ENCODE peak calls at places on chromosomes 16 and 17, in six cellular contexts. M is A549, Q is HepG2, P is PC-9, A is astrocyte of the spinal cord, T is tibial artery. O is an unnamed sample.

GRCh38 chr17:55774834-55775233 is 24.0 kb downstream of the PCTP start:
- DNase-seq in A (no peak), T (no peak), Q (peak; percentile 50), P (no peak), M (no peak), O (no peak)

GRCh38 chr17:5705081-5705875 is 121.0 kb upstream of the NLRP1 start:
- DNase-seq in P (no peak), M (peak; percentile 28), Q (no peak), T (no peak), A (no peak), O (no peak)

GRCh38 chr17:58452738-58453137 is 35.4 kb upstream of the RNF43 start:
- DNase-seq in T (no peak), A (no peak), Q (no peak), M (no peak), P (no peak), O (no peak)

GRCh38 chr17:64343833-64344637 is 46.6 kb downstream of the PECAM1 start:
- DNase-seq in T (peak; percentile 80), A (peak; percentile 34), P (peak; percentile 80), M (peak; percentile 28), Q (peak; percentile 74), O (peak; percentile 59)

GRCh38 chr16:88026964-88027938 is 76.0 kb downstream of the BANP start:
- DNase-seq in T (peak; percentile 57), P (no peak), A (no peak), Q (no peak), M (no peak), O (no peak)

GRCh38 chr17:28712705-28713415 is 1.2 kb upstream of the PROCA1 start:
- DNase-seq in A (no peak), M (no peak), T (no peak), P (no peak), Q (no peak), O (no peak)

GRCh38 chr16:4402439-4403132 is 13.8 kb downstream of the CORO7 start:
- DNase-seq in Q (peak; percentile 45), M (peak; percentile 88), T (peak; percentile 90), P (peak; percentile 87), A (peak; percentile 76), O (peak; percentile 28)

GRCh38 chr17:2924211-2924610 is 128.0 kb downstream of the RAP1GAP2 start:
- DNase-seq in Q (no peak), A (no peak), M (no peak), P (no peak), T (no peak), O (no peak)

GRCh38 chr16:51638338-51639135 is 487.5 kb upstream of the SALL1 start:
- DNase-seq in A (no peak), Q (no peak), T (no peak), P (no peak), M (no peak), O (no peak)

GRCh38 chr16:51637744-51638100 is 486.7 kb upstream of the SALL1 start:
- DNase-seq in T (no peak), P (no peak), Q (no peak), M (no peak), A (no peak), O (no peak)

GRCh38 chr16:51641191-51641765 is 490.2 kb upstream of the SALL1 start:
- DNase-seq in M (no peak), A (peak; percentile 20), P (no peak), Q (no peak), T (no peak), O (peak; percentile 27)

GRCh38 chr16:51640196-51640595 is 489.1 kb upstream of the SALL1 start:
- DNase-seq in A (no peak), Q (no peak), T (no peak), P (no peak), M (no peak), O (no peak)

DNA sequence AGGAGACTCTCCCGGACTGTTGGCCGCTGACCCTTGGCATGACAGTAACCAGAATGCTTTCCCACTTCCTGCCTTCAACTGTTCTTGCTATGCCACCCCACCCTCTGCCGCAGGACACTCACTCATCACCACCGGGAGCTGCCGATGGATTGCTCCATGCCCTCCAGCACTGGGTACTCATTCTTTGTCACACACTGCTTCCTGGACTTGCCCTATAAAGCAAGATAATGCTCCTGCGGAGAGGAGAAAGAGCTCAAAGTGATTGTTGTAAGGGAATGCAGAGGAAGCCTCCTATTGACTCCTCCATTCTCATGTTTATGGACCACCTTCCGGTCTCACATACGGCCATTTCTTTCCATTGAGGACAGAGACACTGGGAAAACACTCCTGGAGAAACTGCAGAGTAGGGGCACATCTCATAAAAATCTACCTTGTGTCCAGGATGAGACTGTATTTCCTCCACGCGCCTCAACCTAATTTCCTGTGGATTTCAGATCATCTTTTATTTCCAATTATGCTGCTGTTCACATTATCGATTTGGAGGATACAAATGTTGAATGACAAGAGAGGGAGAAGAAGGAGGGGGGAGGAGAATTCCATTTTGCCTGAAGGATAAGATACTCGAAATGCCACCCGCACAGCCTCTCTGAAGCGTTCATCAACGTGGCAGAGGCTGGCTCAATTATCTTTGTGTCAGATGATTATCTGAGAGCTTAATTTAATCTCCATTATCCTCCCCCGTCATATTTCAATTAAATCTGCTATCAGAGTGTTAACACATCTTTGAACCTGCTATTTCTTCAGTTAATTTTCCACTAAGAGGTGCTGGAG is 486.1 kb upstream of the SALL1 start:
- DNase-seq in A (no peak), P (no peak), Q (no peak), M (no peak), T (no peak), O (no peak)
- H3K4me3 ChIP-seq in A (no peak overlapping the region), P (no peak overlapping the region), Q (no peak overlapping the region), M (no peak overlapping the region), T (no peak overlapping the region), O (no peak overlapping the region)

DNA sequence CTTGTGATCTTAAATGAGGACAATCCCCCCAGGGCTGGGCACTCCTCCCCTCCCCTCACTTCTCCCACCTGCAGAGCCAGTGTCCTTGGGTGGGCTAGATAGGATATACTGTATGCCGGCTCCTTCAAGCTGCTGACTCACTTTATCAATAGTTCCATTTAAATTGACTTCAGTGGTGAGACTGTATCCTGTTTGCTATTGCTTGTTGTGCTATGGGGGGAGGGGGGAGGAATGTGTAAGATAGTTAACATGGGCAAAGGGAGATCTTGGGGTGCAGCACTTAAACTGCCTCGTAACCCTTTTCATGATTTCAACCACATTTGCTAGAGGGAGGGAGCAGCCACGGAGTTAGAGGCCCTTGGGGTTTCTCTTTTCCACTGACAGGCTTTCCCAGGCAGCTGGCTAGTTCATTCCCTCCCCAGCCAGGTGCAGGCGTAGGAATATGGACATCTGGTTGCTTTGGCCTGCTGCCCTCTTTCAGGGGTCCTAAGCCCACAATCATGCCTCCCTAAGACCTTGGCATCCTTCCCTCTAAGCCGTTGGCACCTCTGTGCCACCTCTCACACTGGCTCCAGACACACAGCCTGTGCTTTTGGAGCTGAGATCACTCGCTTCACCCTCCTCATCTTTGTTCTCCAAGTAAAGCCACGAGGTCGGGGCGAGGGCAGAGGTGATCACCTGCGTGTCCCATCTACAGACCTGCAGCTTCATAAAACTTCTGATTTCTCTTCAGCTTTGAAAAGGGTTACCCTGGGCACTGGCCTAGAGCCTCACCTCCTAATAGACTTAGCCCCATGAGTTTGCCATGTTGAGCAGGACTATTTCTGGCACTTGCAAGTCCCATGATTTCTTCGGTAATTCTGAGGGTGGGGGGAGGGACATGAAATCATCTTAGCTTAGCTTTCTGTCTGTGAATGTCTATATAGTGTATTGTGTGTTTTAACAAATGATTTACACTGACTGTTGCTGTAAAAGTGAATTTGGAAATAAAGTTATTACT is 28.6 kb downstream of the STH start:
- DNase-seq in A (no peak), M (no peak), P (no peak), T (no peak), Q (no peak), O (no peak)
- H3K4me3 ChIP-seq in A (no peak overlapping the region), M (no peak overlapping the region), P (no peak overlapping the region), T (no peak overlapping the region), Q (no peak overlapping the region), O (no peak overlapping the region)

GRCh38 chr17:45312477-45313418 is 4.1 kb downstream of the MAP3K14 start:
- DNase-seq in T (no peak), A (no peak), Q (no peak), M (no peak), P (no peak), O (no peak)

GRCh38 chr17:45311406-45311761 is 5.4 kb downstream of the MAP3K14 start:
- DNase-seq in M (no peak), A (no peak), P (no peak), T (no peak), Q (no peak), O (no peak)

GRCh38 chr17:45313419-45313771 is 3.4 kb downstream of the MAP3K14 start:
- DNase-seq in A (no peak), M (no peak), P (no peak), T (no peak), Q (no peak), O (no peak)

GRCh38 chr17:45310380-45311324 is 6.2 kb downstream of the MAP3K14 start:
- DNase-seq in Q (no peak), T (no peak), P (peak; percentile 59), M (no peak), A (no peak), O (no peak)

DNA sequence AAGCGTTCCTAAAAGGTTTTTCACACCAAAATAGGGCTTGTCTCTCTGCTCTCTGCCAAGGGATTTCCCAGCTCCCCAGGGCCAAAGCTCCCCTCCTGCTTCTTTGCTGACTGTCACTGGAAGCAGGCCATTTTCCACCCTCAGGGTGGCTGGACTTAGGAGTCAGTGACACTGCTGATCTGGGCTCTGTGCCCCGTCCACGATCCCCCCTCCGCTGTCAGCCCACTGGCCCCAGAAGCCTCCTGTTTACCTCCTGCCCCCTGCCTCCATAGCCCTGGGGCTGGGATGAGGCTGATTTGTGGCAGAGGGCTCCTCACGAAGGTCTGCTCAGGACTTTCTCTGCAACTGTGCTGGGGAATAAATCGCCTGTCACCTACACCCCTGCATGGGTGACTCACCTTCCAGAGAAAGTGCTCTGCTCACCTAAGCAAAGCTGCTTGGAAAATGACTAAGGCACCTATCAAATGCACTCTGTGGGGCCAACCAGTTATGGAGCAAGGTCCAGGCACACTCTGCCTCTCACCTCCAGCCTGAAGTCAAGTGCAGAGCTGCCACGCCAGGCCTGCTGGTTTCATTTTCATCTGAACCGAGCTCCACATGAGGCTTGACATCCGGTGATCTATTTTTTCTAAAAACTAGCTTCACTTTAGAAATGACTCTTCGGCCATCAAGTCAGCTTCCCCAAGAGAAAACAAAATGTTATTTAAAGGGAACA is 4.9 kb downstream of the MAP3K14 start:
- DNase-seq in P (peak; percentile 80), A (peak; percentile 50), M (peak; percentile 62), T (peak; percentile 78), Q (peak; percentile 96), O (no peak)
- H3K4me3 ChIP-seq in P (peak overlapping the region; percentile 40), A (peak overlapping the region; percentile 1), M (peak overlapping the region; percentile 69), T (peak overlapping the region; percentile 34), Q (peak overlapping the region; percentile 21), O (peak overlapping the region; percentile 96)

GRCh38 chr17:47692137-47692894 is 1.6 kb upstream of the TBKBP1 start:
- DNase-seq in A (no peak), M (no peak), Q (no peak), P (no peak), T (peak; percentile 50), O (no peak)
- H3K4me3 ChIP-seq in A (no peak overlapping the region), M (no peak overlapping the region), Q (no peak overlapping the region), P (peak overlapping the region; percentile 66), T (no peak overlapping the region), O (no peak overlapping the region)

O was measured in astrocyte of the cerebellum.